ENCODE peak calls at places on chromosomes 11 and 22, in nine cellular contexts. G, O, N, U, R, J, D, F and E are unnamed samples.

GRCh38 chr22:20169253-20169822 is 18.5 kb upstream of the CCDC188 start:
- DNase-seq in G (no peak), O (no peak), N (no peak), U (no peak), R (no peak), J (no peak), D (no peak), F (no peak), E (no peak)

GRCh38 chr11:112731538-112731937 is 229.7 kb upstream of the NCAM1 start:
- DNase-seq in G (no peak), O (no peak), N (no peak), U (peak; percentile 10), R (no peak), J (no peak), D (no peak), F (no peak), E (no peak)

GRCh38 chr11:108648528-108648885 is 16.4 kb upstream of the DDX10 start:
- DNase-seq in G (no peak), O (no peak), N (no peak), U (no peak), R (no peak), J (no peak), D (no peak), F (no peak), E (no peak)

GRCh38 chr11:119029340-119030028 is 1.2 kb downstream of the SLC37A4 start:
- DNase-seq in G (no peak), O (no peak), N (no peak), U (peak; percentile 91), R (peak; percentile 59), J (no peak), D (no peak), F (no peak), E (no peak)

GRCh38 chr11:71197096-71197495 is 55.3 kb downstream of the SHANK2 start:
- DNase-seq in G (peak; percentile 29), O (no peak), N (no peak), U (no peak), R (peak; percentile 64), J (no peak), D (no peak), F (no peak), E (no peak)

GRCh38 chr11:45676522-45677095 is 11.2 kb upstream of the CHST1 start:
- DNase-seq in G (no peak), O (no peak), N (no peak), U (no peak), R (peak; percentile 56), J (no peak), D (no peak), F (peak; percentile 23), E (no peak)

GRCh38 chr11:24759742-24760141 is 262.9 kb downstream of the LUZP2 start:
- DNase-seq in G (no peak), O (no peak), N (no peak), U (no peak), R (no peak), J (no peak), D (no peak), F (no peak), E (no peak)

GRCh38 chr22:30701872-30702271 is 7.2 kb downstream of the OSBP2 start:
- DNase-seq in G (no peak), O (no peak), N (no peak), U (no peak), R (peak; percentile 35), J (no peak), D (no peak), F (no peak), E (no peak)

GRCh38 chr22:37262346-37262745 is 18.3 kb upstream of the RAC2 start:
- DNase-seq in G (no peak), O (no peak), N (no peak), U (no peak), R (peak; percentile 51), J (no peak), D (no peak), F (peak; percentile 25), E (no peak)

GRCh38 chr11:13183094-13183825 is 94.3 kb upstream of the BMAL1 start:
- DNase-seq in G (no peak), O (peak; percentile 24), N (no peak), U (no peak), R (no peak), J (peak; percentile 48), D (no peak), F (no peak), E (no peak)

GRCh38 chr11:46655631-46656030 is 38.3 kb downstream of the ATG13 start:
- DNase-seq in G (no peak), O (no peak), N (no peak), U (no peak), R (no peak), J (no peak), D (no peak), F (no peak), E (no peak)

GRCh38 chr11:128727811-128728431 is 34.0 kb downstream of the FLI1 start:
- DNase-seq in G (no peak), O (no peak), N (no peak), U (no peak), R (peak; percentile 82), J (no peak), D (no peak), F (no peak), E (no peak)

GRCh38 chr11:57458410-57459111 is 1.8 kb upstream of the RTN4RL2 start:
- DNase-seq in G (peak; percentile 56), O (no peak), N (peak; percentile 61), U (peak; percentile 64), R (peak; percentile 82), J (no peak), D (peak; percentile 70), F (peak; percentile 82), E (peak; percentile 59)

GRCh38 chr11:61763930-61764605 is 11.6 kb downstream of the MYRF start:
- DNase-seq in G (no peak), O (no peak), N (no peak), U (no peak), R (no peak), J (no peak), D (no peak), F (no peak), E (no peak)

GRCh38 chr11:295351-296205 is 3.7 kb downstream of the IFITM5 start:
- DNase-seq in G (no peak), O (no peak), N (no peak), U (no peak), R (peak; percentile 69), J (no peak), D (peak; percentile 8), F (peak; percentile 63), E (no peak)

DNA sequence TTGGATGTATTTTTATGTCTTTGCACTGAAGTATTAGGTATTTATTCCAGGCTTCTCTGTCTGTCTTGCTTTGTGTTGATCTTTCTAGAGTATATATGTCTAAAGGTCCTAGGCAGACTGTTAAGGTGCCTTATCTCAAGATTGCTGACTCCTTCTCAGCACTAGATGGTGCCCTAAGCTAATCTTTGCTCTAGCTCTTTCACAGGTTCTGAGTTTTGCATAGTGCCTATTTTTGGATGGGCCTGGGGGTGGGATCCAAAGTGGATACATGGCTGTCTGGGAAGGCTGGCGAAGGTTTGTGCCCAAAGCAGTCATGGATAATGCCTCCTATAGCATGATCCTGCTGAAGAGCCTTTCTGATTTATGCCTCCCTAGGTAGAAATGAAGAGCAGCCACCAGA is 154.9 kb downstream of the TRPC6 start:
- DNase-seq in G (no peak), O (no peak), N (no peak), U (no peak), R (no peak), J (no peak), D (no peak), F (no peak), E (no peak)
- TF ChIP-seq CTCF in G (no peak), O (peak; percentile 63), N (peak; percentile 16), U (peak; percentile 54), R (no peak), J (peak; percentile 47), D (no peak), F (peak; percentile 33), E (peak; percentile 54)

GRCh38 chr11:6736495-6737121 is 35.2 kb downstream of the OR2AG2 start:
- DNase-seq in G (no peak), O (no peak), N (no peak), U (no peak), R (no peak), J (no peak), D (no peak), F (no peak), E (no peak)

GRCh38 chr11:6738590-6738989 is 33.2 kb downstream of the OR2AG2 start:
- DNase-seq in G (no peak), O (no peak), N (no peak), U (no peak), R (no peak), J (no peak), D (no peak), F (no peak), E (no peak)

GRCh38 chr11:6735306-6735705 is 36.5 kb downstream of the OR2AG2 start:
- DNase-seq in G (no peak), O (no peak), N (no peak), U (no peak), R (no peak), J (no peak), D (no peak), F (no peak), E (no peak)

GRCh38 chr11:6734616-6735015 is 37.2 kb downstream of the OR2AG2 start:
- DNase-seq in G (no peak), O (no peak), N (no peak), U (no peak), R (no peak), J (no peak), D (no peak), F (no peak), E (no peak)

GRCh38 chr11:6737872-6738466 is 33.8 kb downstream of the OR2AG2 start:
- DNase-seq in G (no peak), O (no peak), N (peak; percentile 31), U (peak; percentile 66), R (no peak), J (peak; percentile 36), D (no peak), F (no peak), E (peak; percentile 12)
- TF ChIP-seq CTCF in G (peak; percentile 61), O (peak; percentile 93), N (peak; percentile 73), U (peak; percentile 68), R (peak; percentile 68), J (peak; percentile 61), D (peak; percentile 42), F (peak; percentile 69), E (peak; percentile 75)

GRCh38 chr11:64269380-64270234 is 14.9 kb downstream of the BAD start:
- DNase-seq in G (peak; percentile 99), O (peak; percentile 98), N (peak; percentile 94), U (peak; percentile 98), R (peak; percentile 99), J (peak; percentile 87), D (peak; percentile 97), F (peak; percentile 98), E (peak; percentile 96)
- TF ChIP-seq CTCF in G (peak; percentile 26), O (no peak), N (no peak), U (peak; percentile 22), R (no peak), J (peak; percentile 12), D (no peak), F (peak; percentile 11), E (no peak)

DNA sequence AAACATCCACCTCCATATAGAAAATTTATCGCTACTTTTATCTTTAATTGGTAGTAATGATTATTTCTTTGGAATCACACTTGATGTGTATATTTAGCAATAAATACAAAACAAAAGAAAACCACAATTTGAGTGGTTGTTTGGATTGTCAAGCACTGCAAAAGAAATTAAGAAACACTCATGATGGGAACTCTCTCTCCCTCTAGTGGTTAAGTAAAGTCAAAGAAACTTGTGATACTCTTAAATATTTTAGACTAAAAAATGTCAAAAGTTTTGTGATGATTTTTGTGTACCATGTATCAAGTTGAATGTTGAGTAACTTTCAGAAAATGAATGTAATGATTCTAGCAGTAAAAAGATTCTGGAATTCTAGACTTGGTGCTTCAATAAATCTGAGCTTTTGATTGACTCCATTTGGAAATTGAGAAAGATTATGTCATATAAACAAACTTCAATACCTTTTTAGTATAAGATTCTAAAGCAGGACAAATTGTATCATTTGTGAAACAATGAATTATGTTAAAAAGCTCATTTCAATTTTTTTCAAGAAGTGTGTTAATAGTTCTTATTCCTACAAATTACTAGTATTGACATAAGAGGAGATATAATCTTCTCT is 20.8 kb downstream of the MUC15 start:
- DNase-seq in G (no peak), O (no peak), N (no peak), U (no peak), R (no peak), J (no peak), D (no peak), F (no peak), E (no peak)
- TF ChIP-seq CTCF in G (peak; percentile 45), O (peak; percentile 40), N (peak; percentile 66), U (peak; percentile 32), R (no peak), J (peak; percentile 39), D (no peak), F (peak; percentile 32), E (peak; percentile 70)